ENCODE peak calls at places on chromosomes 5 and 9, in four cellular contexts. K is PC-3, V is K562, U is mesendoderm. Y is an unnamed sample.
A peak's percentile ranks its signal among the peaks of the same experiment; 100 is the strongest.

GRCh38 chr9:37999501-38000189 is 69.4 kb downstream of the SHB start:
- DNase-seq in V (no peak), U (no peak), K (peak; percentile 82), Y (no peak)

GRCh38 chr5:133932441-133933168 is 35.8 kb downstream of the C5orf15 start:
- DNase-seq in U (no peak), V (peak; percentile 93), K (no peak), Y (no peak)

GRCh38 chr9:88730780-88731179 is 195.8 kb downstream of the NXNL2 start:
- DNase-seq in V (no peak), K (no peak), U (no peak), Y (no peak)

GRCh38 chr5:168269950-168270349 is 21.5 kb upstream of the WWC1 start:
- DNase-seq in V (peak; percentile 15), K (peak; percentile 28), U (peak; percentile 93), Y (peak; percentile 86)

GRCh38 chr9:131640438-131641181 is 95.3 kb downstream of the PRRT1B start:
- DNase-seq in V (no peak), K (no peak), U (no peak), Y (no peak)

GRCh38 chr9:129102791-129103594 is 7.6 kb downstream of the CRAT start:
- DNase-seq in U (peak; percentile 82), V (peak; percentile 82), K (no peak), Y (peak; percentile 46)

GRCh38 chr5:5421149-5421960 is 1.1 kb upstream of the ICE1 start:
- DNase-seq in K (no peak), U (peak; percentile 43), V (peak; percentile 74), Y (peak; percentile 51)

GRCh38 chr5:143714629-143715028 is 97.3 kb upstream of the HMHB1 start:
- DNase-seq in U (no peak), K (peak; percentile 60), V (no peak), Y (no peak)

GRCh38 chr9:129231759-129232158 is 53.7 kb upstream of the IER5L start:
- DNase-seq in K (no peak), U (no peak), V (no peak), Y (no peak)

GRCh38 chr9:93955356-93956182 is 414 bp upstream of the BARX1 start:
- DNase-seq in U (peak; percentile 75), K (no peak), V (no peak), Y (no peak)

GRCh38 chr5:113186061-113186460 is 209.5 kb downstream of the DCP2 start:
- DNase-seq in U (no peak), K (no peak), V (no peak), Y (no peak)

GRCh38 chr9:75956161-75956560 is 65.7 kb downstream of the PCSK5 start:
- DNase-seq in K (no peak), U (peak; percentile 22), V (no peak), Y (no peak)

GRCh38 chr9:75953218-75953617 is 62.7 kb downstream of the PCSK5 start:
- DNase-seq in K (no peak), V (no peak), U (peak; percentile 38), Y (no peak)

DNA sequence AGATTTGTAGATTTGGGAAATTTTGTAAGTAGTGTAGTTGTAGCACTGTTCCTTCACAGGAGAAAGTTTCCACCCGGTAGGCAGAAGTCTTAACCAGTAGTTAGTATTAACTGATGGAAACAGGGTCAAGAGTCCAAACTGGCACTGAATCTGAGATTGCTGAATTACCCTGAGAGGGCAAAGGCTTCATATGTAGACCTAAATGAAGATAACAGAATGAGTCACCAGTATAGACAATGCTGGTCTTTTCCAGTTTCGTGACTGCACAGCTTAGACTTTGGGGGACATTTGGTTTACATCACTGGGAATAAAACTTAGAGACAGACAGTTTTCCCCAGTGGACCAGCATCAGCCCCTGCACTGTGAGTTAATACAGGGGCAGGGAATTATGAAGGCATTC is 60.5 kb downstream of the PCSK5 start:
- DNase-seq in V (no peak), U (no peak), K (no peak), Y (no peak)
- H3K4me2 ChIP-seq in V (no peak overlapping the region), U (no peak overlapping the region), K (no peak overlapping the region), Y (no peak overlapping the region)

GRCh38 chr9:132995121-132995420 is 16.6 kb downstream of the GFI1B start:
- DNase-seq in V (no peak), U (no peak), K (no peak), Y (no peak)
- H3K4me2 ChIP-seq in V (peak overlapping the region; percentile 47), U (no peak overlapping the region), K (peak overlapping the region; percentile 80), Y (no peak overlapping the region)

GRCh38 chr5:139710370-139711066 is 62.4 kb downstream of the CXXC5 start:
- DNase-seq in K (no peak), U (peak; percentile 97), V (peak; percentile 78), Y (peak; percentile 61)

GRCh38 chr5:139708434-139708849 is 60.3 kb downstream of the CXXC5 start:
- DNase-seq in K (no peak), V (no peak), U (no peak), Y (no peak)

GRCh38 chr5:139711067-139711851 is 63.1 kb downstream of the CXXC5 start:
- DNase-seq in K (peak; percentile 50), V (peak; percentile 79), U (peak; percentile 95), Y (peak; percentile 63)

GRCh38 chr5:139708877-139709586 is 60.9 kb downstream of the CXXC5 start:
- DNase-seq in V (peak; percentile 91), K (no peak), U (peak; percentile 97), Y (no peak)

GRCh38 chr5:139709587-139710369 is 61.6 kb downstream of the CXXC5 start:
- DNase-seq in V (peak; percentile 75), U (peak; percentile 91), K (no peak), Y (no peak)
- H3K4me2 ChIP-seq in V (peak overlapping the region; percentile 77), U (peak overlapping the region; percentile 62), K (no peak overlapping the region), Y (peak overlapping the region; percentile 99)

GRCh38 chr9:116700279-116700678 is 13.2 kb downstream of the TRIM32 start:
- DNase-seq in K (no peak), U (no peak), V (no peak), Y (no peak)

GRCh38 chr9:116705531-116705930 is 18.4 kb downstream of the TRIM32 start:
- DNase-seq in U (no peak), V (no peak), K (no peak), Y (no peak)

GRCh38 chr9:116700882-116701836 is 14.1 kb downstream of the TRIM32 start:
- DNase-seq in U (no peak), V (no peak), K (no peak), Y (no peak)

GRCh38 chr9:116704470-116704869 is 17.4 kb downstream of the TRIM32 start:
- DNase-seq in V (no peak), K (no peak), U (no peak), Y (no peak)

DNA sequence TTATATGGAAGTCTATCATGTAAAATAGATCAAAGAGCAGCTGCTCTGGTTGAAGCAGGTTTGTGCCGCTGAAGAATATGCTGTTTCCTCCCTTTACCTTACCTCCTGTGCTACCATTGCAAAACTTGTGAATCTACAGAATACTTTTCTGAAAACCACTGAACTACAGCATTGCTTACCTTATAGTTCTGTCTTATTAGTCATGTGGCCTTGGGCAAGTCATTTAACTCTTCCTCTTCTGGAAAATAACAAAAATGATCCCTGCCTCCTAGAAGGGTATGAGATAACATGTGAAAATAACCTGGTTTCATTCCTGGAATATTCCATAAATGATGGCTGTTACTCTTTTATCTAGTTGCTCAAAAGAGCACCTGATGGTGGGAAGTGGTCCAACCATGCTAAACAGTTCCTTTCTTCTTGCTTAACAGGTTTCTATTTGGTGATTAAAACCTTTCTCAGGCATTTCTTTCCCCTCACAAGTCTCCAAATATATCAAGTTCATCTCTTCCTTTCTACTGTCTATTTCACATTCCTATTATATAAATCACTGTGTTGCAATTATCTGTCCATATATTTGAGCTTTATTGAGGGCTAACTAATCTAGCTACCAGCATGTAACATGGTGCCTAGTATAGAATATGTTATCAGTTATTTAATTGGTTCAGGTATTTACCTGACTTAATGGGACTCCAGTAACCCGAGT is 15.0 kb downstream of the TRIM32 start:
- DNase-seq in U (no peak), V (no peak), K (peak; percentile 12), Y (no peak)
- H3K4me2 ChIP-seq in U (no peak overlapping the region), V (no peak overlapping the region), K (no peak overlapping the region), Y (no peak overlapping the region)

GRCh38 chr5:171913987-171914273 is 92.5 kb downstream of the FBXW11 start:
- DNase-seq in U (no peak), V (no peak), K (no peak), Y (no peak)

GRCh38 chr5:171920765-171921391 is 85.6 kb downstream of the FBXW11 start:
- DNase-seq in V (no peak), K (no peak), U (no peak), Y (no peak)

GRCh38 chr5:171914939-171915338 is 91.5 kb downstream of the FBXW11 start:
- DNase-seq in V (no peak), U (no peak), K (no peak), Y (no peak)
- H3K4me2 ChIP-seq in V (no peak overlapping the region), U (no peak overlapping the region), K (no peak overlapping the region), Y (no peak overlapping the region)

DNA sequence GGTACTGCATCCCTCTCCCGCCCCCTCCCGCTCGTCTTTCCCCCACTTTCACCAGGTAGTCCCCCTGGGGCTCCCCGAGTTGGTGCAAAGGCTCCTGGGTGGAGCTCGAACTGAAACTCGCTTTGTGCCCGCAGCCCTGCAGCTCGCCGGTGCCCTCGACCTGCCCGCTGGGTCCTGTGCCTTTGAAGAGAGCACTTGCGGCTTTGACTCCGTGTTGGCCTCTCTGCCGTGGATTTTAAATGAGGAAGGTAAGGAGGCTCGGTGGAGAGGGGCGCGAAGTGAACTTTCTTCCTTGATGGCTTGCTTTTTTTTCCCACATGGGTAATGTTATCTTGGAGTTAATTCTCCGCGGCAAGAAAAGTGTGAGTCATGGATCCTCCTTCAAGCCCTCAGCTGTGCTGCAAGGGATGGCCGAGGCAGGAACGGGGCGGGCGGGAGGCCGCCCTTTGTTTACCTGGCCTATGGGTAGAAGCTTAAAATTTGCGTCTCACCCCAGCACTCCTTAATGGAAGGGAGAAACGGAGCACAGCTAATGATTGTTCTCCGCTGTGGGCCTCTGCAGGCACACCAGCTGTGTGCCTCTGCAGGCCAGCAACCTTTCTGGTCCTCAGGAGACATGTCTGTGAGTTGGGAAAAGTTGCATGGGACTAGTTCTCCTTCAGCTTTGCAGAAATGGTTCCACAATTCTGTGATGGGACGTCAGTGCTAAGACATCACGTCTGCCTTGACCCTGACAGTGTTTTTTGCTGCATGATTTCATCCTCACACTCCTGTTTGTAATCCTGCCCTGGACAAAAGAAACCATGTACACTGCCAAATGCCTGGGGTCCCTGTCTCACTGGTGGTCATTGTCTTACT is 1.0 kb downstream of the MAMDC2 start:
- DNase-seq in K (no peak), V (peak; percentile 1), U (peak; percentile 73), Y (peak; percentile 80)
- H3K4me2 ChIP-seq in K (no peak overlapping the region), V (no peak overlapping the region), U (peak overlapping the region; percentile 85), Y (peak overlapping the region; percentile 91)

GRCh38 chr9:22657713-22658112 is 211.1 kb downstream of the DMRTA1 start:
- DNase-seq in U (no peak), V (no peak), K (no peak), Y (no peak)

GRCh38 chr9:22649384-22649783 is 202.8 kb downstream of the DMRTA1 start:
- DNase-seq in U (no peak), V (no peak), K (no peak), Y (no peak)

GRCh38 chr9:22650145-22650544 is 203.5 kb downstream of the DMRTA1 start:
- DNase-seq in K (no peak), U (no peak), V (no peak), Y (no peak)

DNA sequence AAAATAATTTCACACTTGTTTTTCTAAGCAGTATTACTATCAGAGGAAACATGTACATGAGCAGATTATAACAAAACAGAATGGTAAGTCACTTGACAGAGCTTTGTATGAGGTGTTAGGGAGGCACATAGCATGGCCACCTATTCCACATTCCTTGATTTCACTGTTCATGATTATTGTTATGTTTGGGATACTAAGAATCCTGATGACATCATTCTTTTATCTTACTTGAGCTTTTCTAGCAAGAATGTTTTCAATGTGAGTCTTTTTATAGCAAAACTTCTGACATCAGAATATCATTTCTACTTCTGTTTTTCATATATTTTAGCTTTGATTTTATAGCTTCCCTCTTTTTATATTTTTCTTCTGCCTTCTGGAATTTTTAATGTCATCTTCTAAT is 208.2 kb downstream of the DMRTA1 start:
- DNase-seq in V (no peak), K (no peak), U (no peak), Y (no peak)
- H3K4me2 ChIP-seq in V (no peak overlapping the region), K (no peak overlapping the region), U (no peak overlapping the region), Y (no peak overlapping the region)

GRCh38 chr5:43193171-43193951 is 1.3 kb downstream of the NIM1K start:
- DNase-seq in U (peak; percentile 81), V (peak; percentile 61), K (peak; percentile 87), Y (no peak)
- H3K4me2 ChIP-seq in U (peak overlapping the region; percentile 93), V (peak overlapping the region; percentile 23), K (peak overlapping the region; percentile 93), Y (no peak overlapping the region)

Y was measured in MM.1S.